ENCODE peak calls at places on chromosomes 7 and 10, in four cellular contexts. J is WTC11, H is SK-N-SH, I is K562. P is an unnamed sample.

GRCh38 chr7:44103941-44104879 is at the start of gene AEBP1:
- DNase-seq in H (peak; percentile 96), I (peak; percentile 65), J (peak; percentile 50), P (no peak)

GRCh38 chr7:23093111-23093510 is 12.5 kb upstream of the KLHL7 start:
- DNase-seq in H (no peak), J (no peak), I (no peak), P (no peak)

GRCh38 chr7:131627589-131628212 is 71.3 kb upstream of the PODXL start:
- DNase-seq in H (no peak), J (no peak), I (no peak), P (no peak)

GRCh38 chr7:23490357-23491131 is 20.3 kb upstream of the IGF2BP3 start:
- DNase-seq in I (peak; percentile 61), H (peak; percentile 98), J (peak; percentile 24), P (no peak)

GRCh38 chr7:41886257-41886905 is 183.5 kb upstream of the INHBA start:
- DNase-seq in J (no peak), I (no peak), H (no peak), P (no peak)

GRCh38 chr7:16619979-16620408 is 25.6 kb downstream of the ANKMY2 start:
- DNase-seq in J (no peak), H (no peak), I (no peak), P (peak; percentile 5)

GRCh38 chr7:142338633-142339501 is 81.0 kb upstream of the PRSS58 start:
- DNase-seq in J (peak; percentile 88), I (no peak), H (no peak), P (no peak)

GRCh38 chr7:73904219-73905136 is 43.5 kb downstream of the TMEM270 start:
- DNase-seq in J (no peak), I (no peak), H (peak; percentile 23), P (no peak)

GRCh38 chr10:98262571-98262970 is 5.4 kb downstream of the LOXL4 start:
- DNase-seq in J (peak; percentile 66), I (peak; percentile 18), H (peak; percentile 48), P (no peak)

GRCh38 chr7:117047496-117047895 is 94.2 kb downstream of the ST7 start:
- DNase-seq in J (no peak), I (no peak), H (no peak), P (no peak)

GRCh38 chr10:32197423-32197822 is 141.2 kb upstream of the KIF5B start:
- DNase-seq in H (no peak), J (no peak), I (no peak), P (no peak)

GRCh38 chr10:71302874-71303568 is 16.0 kb upstream of the SLC29A3 start:
- DNase-seq in H (peak; percentile 61), I (peak; percentile 52), J (no peak), P (no peak)

GRCh38 chr10:58107506-58107905 is 160.2 kb downstream of the IPMK start:
- DNase-seq in I (no peak), J (no peak), H (no peak), P (no peak)

GRCh38 chr10:35690534-35690933 is 48.4 kb upstream of the FZD8 start:
- DNase-seq in J (no peak), H (no peak), I (no peak), P (no peak)

GRCh38 chr7:155166673-155167370 is 96.7 kb downstream of the HTR5A start:
- DNase-seq in I (peak; percentile 32), J (no peak), H (no peak), P (no peak)

GRCh38 chr7:133873631-133874030 is 253.5 kb upstream of the LRGUK start:
- DNase-seq in H (no peak), J (no peak), I (no peak), P (no peak)

DNA sequence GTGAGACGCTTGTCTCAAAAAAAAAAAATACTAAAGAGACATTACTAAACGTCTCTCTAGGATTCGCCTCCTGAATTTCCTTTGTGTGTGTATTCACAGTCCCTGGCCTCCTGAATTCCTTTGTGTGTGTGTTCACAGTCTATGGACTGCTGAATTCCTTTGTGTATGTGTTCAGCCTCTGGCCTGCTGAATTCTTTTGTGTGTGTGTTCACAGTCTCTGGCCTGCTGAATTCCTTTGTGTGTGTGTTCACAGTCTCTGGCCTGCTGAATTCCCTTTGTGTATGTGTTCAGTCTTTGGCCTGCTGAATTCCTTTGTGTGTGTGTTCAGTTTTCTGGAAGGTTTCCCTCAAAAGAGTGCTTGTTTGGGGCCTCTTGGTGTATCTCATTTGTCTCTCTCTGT is 8.2 kb downstream of the BMS1 start:
- DNase-seq in I (no peak), H (no peak), J (no peak), P (no peak)
- TF ChIP-seq USF1 in I (no peak), H (no peak), J (no peak), P (no peak)

GRCh38 chr7:157758468-157759245 is 421.9 kb downstream of the DNAJB6 start:
- DNase-seq in I (no peak), J (no peak), H (no peak), P (no peak)

GRCh38 chr7:157759246-157759805 is 422.5 kb downstream of the DNAJB6 start:
- DNase-seq in J (no peak), H (no peak), I (no peak), P (no peak)

GRCh38 chr7:157757776-157758467 is 421.1 kb downstream of the DNAJB6 start:
- DNase-seq in J (peak; percentile 21), I (no peak), H (no peak), P (no peak)

GRCh38 chr7:157762824-157763223 is 426.0 kb downstream of the DNAJB6 start:
- DNase-seq in J (no peak), I (no peak), H (no peak), P (no peak)

GRCh38 chr7:157760004-157760730 is 423.4 kb downstream of the DNAJB6 start:
- DNase-seq in I (no peak), J (no peak), H (peak; percentile 70), P (no peak)
- TF ChIP-seq USF1 in I (no peak), J (no peak), H (no peak), P (no peak)

GRCh38 chr7:134891262-134892001 is 94.9 kb upstream of the AGBL3 start:
- DNase-seq in H (peak; percentile 88), I (no peak), J (peak; percentile 67), P (no peak)
- TF ChIP-seq USF1 in H (peak; percentile 80), I (no peak), J (peak; percentile 74), P (no peak)

DNA sequence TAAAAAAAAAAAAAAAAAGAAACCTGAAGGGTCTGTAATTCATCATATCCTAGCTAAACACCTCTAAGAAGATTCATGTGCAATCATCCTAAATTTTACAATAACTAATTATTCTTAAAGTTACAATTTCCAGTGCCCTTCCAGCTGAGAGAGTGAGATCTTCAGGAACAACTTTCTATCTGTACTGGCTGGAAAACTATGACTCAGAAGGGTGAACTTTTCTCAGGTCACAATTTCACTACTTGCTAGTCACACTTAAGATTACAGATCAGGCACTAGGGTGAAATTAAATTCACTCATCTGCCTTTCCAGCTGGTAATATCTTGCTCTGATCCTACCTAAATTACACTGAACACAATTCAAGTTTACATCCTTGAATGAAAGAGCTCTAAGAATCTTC is 158.8 kb downstream of the ANK3 start:
- DNase-seq in J (no peak), H (no peak), I (no peak), P (no peak)
- TF ChIP-seq USF1 in J (no peak), H (no peak), I (no peak), P (no peak)

DNA sequence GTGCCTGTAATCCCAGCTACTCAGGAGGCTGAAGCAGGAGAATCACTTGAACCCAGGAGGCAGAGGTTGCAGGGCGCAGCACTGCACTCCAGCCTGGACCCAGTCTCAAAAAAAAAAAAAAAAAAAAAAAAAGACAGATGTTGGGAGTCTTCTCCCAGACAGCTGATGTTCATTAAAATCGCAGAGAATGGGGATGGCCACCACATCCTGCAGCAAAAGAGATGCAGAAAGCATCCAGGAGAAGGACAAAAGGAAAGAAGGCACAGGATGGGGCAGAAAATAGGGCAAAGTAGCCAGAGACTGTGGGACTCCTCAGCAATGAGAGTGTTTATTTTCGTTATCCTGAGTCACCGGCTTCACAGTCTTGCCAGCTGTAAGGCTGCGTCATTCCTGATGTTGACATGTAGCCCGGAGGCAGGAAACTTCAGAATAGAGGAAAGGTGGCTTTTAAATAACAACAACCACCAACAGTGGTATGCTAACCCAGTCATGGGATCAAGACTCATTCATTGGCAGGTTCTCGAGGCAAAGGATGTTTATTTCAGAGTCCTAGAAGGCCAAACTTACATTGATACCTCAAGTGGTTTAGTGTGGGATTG is 149.5 kb upstream of the SVIL start:
- DNase-seq in H (no peak), I (no peak), J (peak; percentile 31), P (no peak)
- TF ChIP-seq USF1 in H (no peak), I (no peak), J (no peak), P (no peak)

GRCh38 chr10:22252286-22252800 is 34.5 kb upstream of the EBLN1 start:
- DNase-seq in J (peak; percentile 41), I (no peak), H (peak; percentile 81), P (no peak)
- TF ChIP-seq USF1 in J (no peak), I (no peak), H (no peak), P (no peak)

P was measured in GM12878.